ENCODE peak calls at places on chromosomes 12 and 14, in seven cellular contexts. J is pancreas, G is B cell, W is PC-3, X is epithelial cell of esophagus, E is cardiac muscle cell, A is astrocyte of the cerebellum. I is an unnamed sample.

GRCh38 chr12:1054103-1054838 is 63.2 kb downstream of the ERC1 start:
- DNase-seq in X (no peak), J (no peak), G (no peak), W (no peak), E (peak; percentile 39), A (no peak), I (no peak)

GRCh38 chr14:103504991-103505565 is 17.6 kb downstream of the CKB start:
- DNase-seq in X (no peak), A (no peak), J (no peak), G (no peak), W (no peak), E (no peak), I (no peak)

GRCh38 chr14:73008501-73008900 is 18.4 kb downstream of the ZFYVE1 start:
- DNase-seq in W (no peak), G (no peak), X (no peak), E (no peak), J (no peak), A (peak; percentile 4), I (no peak)

GRCh38 chr14:23299986-23300686 is 2.5 kb downstream of the PPP1R3E start:
- DNase-seq in E (no peak), J (peak; percentile 30), A (no peak), G (no peak), W (no peak), X (no peak), I (no peak)

GRCh38 chr14:28767239-28767850 is 758 bp downstream of the FOXG1 start:
- DNase-seq in G (no peak), A (no peak), X (no peak), W (no peak), E (no peak), J (no peak), I (no peak)

GRCh38 chr12:30251546-30251945 is 444.1 kb downstream of the IPO8 start:
- DNase-seq in G (no peak), W (no peak), A (no peak), J (no peak), X (no peak), E (no peak), I (no peak)

GRCh38 chr12:82963961-82964360 is 277.3 kb downstream of the TMTC2 start:
- DNase-seq in W (no peak), A (peak; percentile 11), E (peak; percentile 1), X (no peak), G (no peak), J (no peak), I (no peak)

GRCh38 chr12:54430471-54431075 is 11.5 kb upstream of the ITGA5 start:
- DNase-seq in G (no peak), A (no peak), E (no peak), J (no peak), X (no peak), W (no peak), I (no peak)

GRCh38 chr12:46430340-46430948 is 57.9 kb upstream of the SLC38A2 start:
- DNase-seq in E (no peak), J (no peak), W (peak; percentile 95), X (peak; percentile 95), G (no peak), A (peak; percentile 45), I (peak; percentile 99)

GRCh38 chr12:57835366-57836288 is 10.9 kb downstream of the CTDSP2 start:
- DNase-seq in G (peak; percentile 43), E (no peak), J (no peak), W (no peak), A (no peak), X (no peak), I (no peak)

GRCh38 chr12:77830952-77831351 is 258 bp downstream of the NAV3 start:
- DNase-seq in W (no peak), J (no peak), E (no peak), G (no peak), X (no peak), A (no peak), I (peak; percentile 5)

GRCh38 chr14:60805881-60806569 is 71.5 kb downstream of the MNAT1 start:
- DNase-seq in W (peak; percentile 93), J (no peak), G (no peak), A (peak; percentile 16), X (peak; percentile 71), E (no peak), I (peak; percentile 66)

GRCh38 chr12:4112290-4112689 is 161.3 kb upstream of the CCND2 start:
- DNase-seq in J (no peak), X (no peak), W (no peak), G (no peak), A (no peak), E (no peak), I (no peak)

GRCh38 chr12:28770329-28770728 is 378.7 kb upstream of the FAR2 start:
- DNase-seq in W (peak; percentile 97), J (no peak), G (no peak), E (no peak), A (no peak), X (peak; percentile 24), I (peak; percentile 13)

GRCh38 chr12:8953773-8954402 is 4.4 kb upstream of the M6PR start:
- DNase-seq in G (no peak), W (no peak), A (no peak), E (no peak), J (no peak), X (no peak), I (no peak)

GRCh38 chr14:58299665-58300202 is 1.4 kb downstream of the ARID4A start:
- DNase-seq in A (no peak), W (peak; percentile 53), G (no peak), J (no peak), E (peak; percentile 30), X (no peak), I (no peak)

GRCh38 chr12:67630373-67631088 is 18.0 kb upstream of the DYRK2 start:
- DNase-seq in A (no peak), E (no peak), J (no peak), W (peak; percentile 2), X (no peak), G (peak; percentile 91), I (no peak)

GRCh38 chr12:2344476-2344875 is 291.7 kb downstream of the CACNA1C start:
- DNase-seq in X (no peak), G (no peak), J (no peak), A (no peak), W (no peak), E (no peak), I (no peak)

GRCh38 chr14:53249059-53249458 is 95.9 kb upstream of the DDHD1 start:
- DNase-seq in X (peak; percentile 13), W (peak; percentile 3), G (no peak), E (no peak), A (no peak), J (no peak), I (peak; percentile 25)

GRCh38 chr12:10392394-10392930 is 2.6 kb upstream of the KLRK1 start:
- DNase-seq in X (peak; percentile 93), J (no peak), A (peak; percentile 100), G (no peak), E (no peak), W (peak; percentile 85), I (peak; percentile 94)

GRCh38 chr14:103290056-103290455 is 44.0 kb upstream of the EIF5 start:
- DNase-seq in E (no peak), A (no peak), W (no peak), G (no peak), X (no peak), J (no peak), I (no peak)

GRCh38 chr14:70555890-70556289 is 21.1 kb upstream of the ADAM20 start:
- DNase-seq in J (peak; percentile 34), W (no peak), E (peak; percentile 1), A (no peak), G (no peak), X (peak; percentile 38), I (peak; percentile 26)

GRCh38 chr12:11648514-11649412 is 711 bp upstream of the ETV6 start:
- DNase-seq in J (peak; percentile 61), W (peak; percentile 77), X (peak; percentile 85), G (peak; percentile 65), E (peak; percentile 86), A (peak; percentile 54), I (peak; percentile 78)

GRCh38 chr14:105165134-105165704 is 3.4 kb downstream of the JAG2 start:
- DNase-seq in X (peak; percentile 23), A (no peak), W (no peak), E (no peak), J (no peak), G (no peak), I (no peak)

GRCh38 chr14:87131879-87132278 is 861.1 kb downstream of the GALC start:
- DNase-seq in J (no peak), A (no peak), W (peak; percentile 46), G (no peak), X (peak; percentile 96), E (no peak), I (peak; percentile 91)

GRCh38 chr12:38906482-38907170 is 1.2 kb upstream of the CPNE8 start:
- DNase-seq in A (peak; percentile 57), W (peak; percentile 91), G (peak; percentile 47), J (peak; percentile 87), X (peak; percentile 91), E (peak; percentile 90), I (peak; percentile 78)

GRCh38 chr12:38907171-38907923 is 2.0 kb upstream of the CPNE8 start:
- DNase-seq in E (no peak), J (no peak), X (no peak), G (no peak), A (no peak), W (peak; percentile 2), I (peak; percentile 37)

GRCh38 chr12:38912116-38912515 is 6.7 kb upstream of the CPNE8 start:
- DNase-seq in W (no peak), E (no peak), J (no peak), G (no peak), A (no peak), X (no peak), I (no peak)

GRCh38 chr12:38915783-38916182 is 10.4 kb upstream of the CPNE8 start:
- DNase-seq in J (no peak), W (no peak), A (no peak), G (no peak), E (no peak), X (no peak), I (no peak)

GRCh38 chr12:38911611-38912010 is 6.2 kb upstream of the CPNE8 start:
- DNase-seq in E (no peak), W (peak; percentile 11), X (no peak), J (no peak), A (no peak), G (no peak), I (peak; percentile 2)
- TF ChIP-seq CTCF in E (peak; percentile 6), W (peak; percentile 44), X (peak; percentile 27), J (no peak), A (no peak), G (no peak), I (no peak)

GRCh38 chr12:52581481-52581880 is 7.8 kb upstream of the KRT74 start:
- DNase-seq in A (no peak), W (peak; percentile 56), E (no peak), G (no peak), X (peak; percentile 96), J (no peak), I (peak; percentile 96)
- TF ChIP-seq CTCF in A (no peak), W (no peak), E (no peak), G (no peak), X (no peak), J (no peak), I (no peak)

GRCh38 chr12:47986266-47986610 is 18.0 kb downstream of the COL2A1 start:
- DNase-seq in A (no peak), W (no peak), J (no peak), E (no peak), X (no peak), G (no peak), I (no peak)
- TF ChIP-seq CTCF in A (no peak), W (no peak), J (no peak), E (no peak), X (no peak), G (no peak), I (no peak)

DNA sequence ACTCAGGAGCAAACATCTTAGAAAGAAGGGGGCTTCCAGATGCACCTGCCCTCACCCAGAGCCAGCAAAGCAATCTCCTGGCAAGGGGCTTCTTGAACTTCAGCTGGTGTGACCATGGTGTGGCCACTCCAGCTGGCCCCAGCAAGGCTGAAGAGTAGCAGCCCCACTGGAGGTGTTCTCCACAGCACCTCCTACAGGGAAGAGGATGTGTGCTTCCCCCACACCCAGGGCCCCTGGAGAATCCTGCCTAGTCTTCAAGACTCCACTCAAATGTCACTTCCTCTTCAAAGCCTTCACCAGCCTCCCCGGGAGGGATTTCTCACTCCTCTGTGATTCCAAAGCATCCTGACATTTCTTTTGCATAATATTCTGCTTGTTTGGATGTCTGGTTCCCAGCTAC is 8.5 kb downstream of the RAB15 start:
- DNase-seq in W (no peak), A (no peak), X (no peak), J (no peak), G (no peak), E (no peak), I (no peak)
- TF ChIP-seq CTCF in W (no peak), A (no peak), X (no peak), J (no peak), G (no peak), E (no peak), I (no peak)

I was measured in bronchial epithelial cell.